ENCODE peak calls at places on chromosomes 12 and 14, in seven cellular contexts. Y, T, Q, H, Z, J and D are unnamed samples.

GRCh38 chr14:87745507-87746118 is 247.4 kb downstream of the GALC start:
- DNase-seq in Z (no peak), T (no peak), H (peak; percentile 17), Q (peak; percentile 63), Y (peak; percentile 23), J (no peak), D (no peak)

GRCh38 chr14:103880334-103880985 is 33.1 kb upstream of the PPP1R13B start:
- DNase-seq in J (peak; percentile 82), Y (no peak), T (peak; percentile 72), Z (peak; percentile 80), H (no peak), Q (no peak), D (peak; percentile 86)

GRCh38 chr12:92640686-92641085 is 62.1 kb upstream of the PLEKHG7 start:
- DNase-seq in T (no peak), H (no peak), J (no peak), Y (no peak), Q (no peak), Z (no peak), D (no peak)

GRCh38 chr14:92471919-92472318 is 41.7 kb upstream of the RIN3 start:
- DNase-seq in Q (peak; percentile 51), Z (no peak), J (no peak), Y (peak; percentile 73), H (no peak), T (peak; percentile 15), D (no peak)

GRCh38 chr14:93045211-93045674 is 70.5 kb downstream of the ITPK1 start:
- DNase-seq in Z (no peak), J (no peak), Q (no peak), H (no peak), Y (peak; percentile 65), T (no peak), D (no peak)

GRCh38 chr14:29442720-29443119 is 484.9 kb downstream of the PRKD1 start:
- DNase-seq in H (no peak), Y (no peak), T (no peak), Q (no peak), Z (no peak), J (no peak), D (no peak)

GRCh38 chr12:3200032-3200617 is 122.9 kb downstream of the TSPAN9 start:
- DNase-seq in J (no peak), Z (no peak), Y (no peak), T (peak; percentile 16), H (no peak), Q (peak; percentile 92), D (peak; percentile 72)

GRCh38 chr12:116012757-116013156 is 264.7 kb downstream of the MED13L start:
- DNase-seq in J (no peak), Y (no peak), Z (no peak), T (no peak), H (no peak), Q (no peak), D (no peak)

GRCh38 chr12:11795910-11796459 is 146.5 kb downstream of the ETV6 start:
- DNase-seq in Y (peak; percentile 70), T (no peak), Q (no peak), Z (no peak), J (no peak), H (no peak), D (no peak)

GRCh38 chr12:41142376-41142775 is 45.7 kb upstream of the PDZRN4 start:
- DNase-seq in H (no peak), Y (no peak), Q (no peak), T (no peak), Z (no peak), J (no peak), D (no peak)

GRCh38 chr12:7439579-7440505 is 4.1 kb downstream of the CD163L1 start:
- DNase-seq in T (peak; percentile 47), Q (peak; percentile 77), Y (no peak), H (peak; percentile 69), J (no peak), Z (peak; percentile 31), D (no peak)

GRCh38 chr14:29016050-29016900 is 249.7 kb downstream of the FOXG1 start:
- DNase-seq in J (no peak), H (peak; percentile 7), Y (peak; percentile 78), Q (peak; percentile 85), Z (no peak), T (no peak), D (no peak)

GRCh38 chr12:106773945-106774807 is at the start of gene RIC8B:
- DNase-seq in H (peak; percentile 90), Z (peak; percentile 95), T (peak; percentile 96), Y (peak; percentile 98), J (peak; percentile 90), Q (peak; percentile 98), D (peak; percentile 97)
- TF ChIP-seq POLR2A in H (peak; percentile 90), Z (no peak), T (peak; percentile 76), Y (peak; percentile 84), J (peak; percentile 86), Q (peak; percentile 61), D (peak; percentile 86)

DNA sequence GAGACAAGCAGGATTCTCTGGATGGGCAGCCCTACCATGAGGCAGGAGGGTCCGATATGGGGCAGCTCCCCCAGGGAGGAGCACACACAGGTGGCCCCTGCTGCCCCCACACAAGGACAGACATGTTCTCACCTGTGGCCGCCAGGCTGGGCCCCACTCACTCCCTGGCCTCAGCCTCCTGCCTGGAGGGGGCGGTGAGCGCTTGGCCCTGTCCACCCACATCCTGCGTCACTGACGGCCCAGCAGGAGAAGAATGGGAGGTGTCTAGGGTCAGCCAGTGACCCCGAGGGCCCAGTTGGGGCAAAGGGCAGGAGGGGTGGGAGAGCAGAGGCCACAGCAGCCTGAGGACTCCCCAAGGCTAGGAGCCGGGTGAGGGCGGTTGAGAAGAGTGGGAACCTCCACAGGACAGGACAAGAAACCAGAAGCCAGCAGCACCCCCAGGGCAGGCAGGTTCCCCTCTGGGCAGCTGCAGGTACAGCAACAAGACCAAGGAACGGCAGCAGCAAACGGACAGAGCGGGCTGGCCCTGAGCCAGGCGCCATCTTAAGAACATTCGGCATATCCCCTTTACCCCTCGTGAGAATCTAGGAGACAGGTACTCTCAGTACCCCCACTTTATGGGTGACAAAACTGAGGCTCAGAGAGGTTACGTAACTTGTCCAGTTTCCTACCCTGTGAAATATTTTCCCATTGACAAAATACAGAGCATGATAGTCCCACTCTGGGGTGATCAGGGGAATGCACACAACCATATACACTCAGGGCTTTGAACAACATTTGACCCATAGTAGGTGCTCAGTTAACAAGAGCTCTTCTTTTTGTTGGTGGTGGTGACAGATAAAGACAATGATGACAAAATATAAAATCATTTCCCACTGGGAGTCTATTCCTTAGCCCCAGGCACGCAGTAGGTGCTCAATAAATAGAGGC is 74.3 kb downstream of the NCOR2 start:
- DNase-seq in Q (no peak), T (no peak), H (peak; percentile 76), J (no peak), Z (no peak), Y (no peak), D (no peak)
- TF ChIP-seq EP300 in Q (no peak), T (no peak), H (no peak), J (peak; percentile 22), Z (no peak), Y (no peak), D (no peak)

GRCh38 chr12:123436017-123436964 is at the start of gene RILPL2:
- DNase-seq in T (peak; percentile 92), J (peak; percentile 83), H (peak; percentile 88), Q (peak; percentile 89), Y (peak; percentile 49), Z (peak; percentile 98), D (peak; percentile 84)
- TF ChIP-seq POLR2A in T (peak; percentile 58), J (no peak), H (peak; percentile 64), Q (no peak), Y (peak; percentile 42), Z (no peak), D (peak; percentile 35)

GRCh38 chr12:27194644-27195043 is 49.4 kb upstream of the STK38L start:
- DNase-seq in H (no peak), Q (no peak), T (no peak), Z (no peak), J (no peak), Y (no peak), D (no peak)

GRCh38 chr12:27192118-27192802 is 51.8 kb upstream of the STK38L start:
- DNase-seq in T (no peak), H (no peak), Q (no peak), Z (no peak), Y (no peak), J (no peak), D (no peak)

GRCh38 chr12:27193854-27194544 is 50.1 kb upstream of the STK38L start:
- DNase-seq in H (no peak), Y (no peak), J (no peak), Q (no peak), Z (no peak), T (peak; percentile 30), D (no peak)

GRCh38 chr12:27191531-27191930 is 52.6 kb upstream of the STK38L start:
- DNase-seq in T (no peak), Z (no peak), Y (no peak), J (no peak), Q (no peak), H (no peak), D (no peak)

DNA sequence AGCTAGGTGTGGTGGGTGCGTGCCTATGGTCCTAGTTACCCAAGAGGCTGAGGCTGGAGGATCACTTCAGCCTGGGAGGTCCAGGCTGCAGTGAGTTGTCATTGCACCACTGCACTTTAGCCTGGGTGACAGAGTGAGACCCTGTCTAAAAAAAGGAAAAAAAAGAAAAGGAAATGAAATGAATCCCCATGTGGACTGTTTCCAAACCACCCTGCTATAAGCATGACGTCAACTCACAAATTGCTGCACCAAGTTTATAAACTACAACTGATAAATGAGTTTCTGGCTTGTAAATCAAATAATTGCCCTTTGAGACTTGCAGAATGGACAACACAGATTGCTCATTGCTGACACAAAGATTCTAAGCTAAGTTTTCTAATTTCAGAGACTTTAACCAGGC is 51.0 kb upstream of the STK38L start:
- DNase-seq in J (no peak), T (no peak), H (no peak), Q (no peak), Z (no peak), Y (no peak), D (no peak)
- TF ChIP-seq EP300 in J (no peak), T (peak; percentile 10), H (no peak), Q (no peak), Z (no peak), Y (no peak), D (peak; percentile 5)

DNA sequence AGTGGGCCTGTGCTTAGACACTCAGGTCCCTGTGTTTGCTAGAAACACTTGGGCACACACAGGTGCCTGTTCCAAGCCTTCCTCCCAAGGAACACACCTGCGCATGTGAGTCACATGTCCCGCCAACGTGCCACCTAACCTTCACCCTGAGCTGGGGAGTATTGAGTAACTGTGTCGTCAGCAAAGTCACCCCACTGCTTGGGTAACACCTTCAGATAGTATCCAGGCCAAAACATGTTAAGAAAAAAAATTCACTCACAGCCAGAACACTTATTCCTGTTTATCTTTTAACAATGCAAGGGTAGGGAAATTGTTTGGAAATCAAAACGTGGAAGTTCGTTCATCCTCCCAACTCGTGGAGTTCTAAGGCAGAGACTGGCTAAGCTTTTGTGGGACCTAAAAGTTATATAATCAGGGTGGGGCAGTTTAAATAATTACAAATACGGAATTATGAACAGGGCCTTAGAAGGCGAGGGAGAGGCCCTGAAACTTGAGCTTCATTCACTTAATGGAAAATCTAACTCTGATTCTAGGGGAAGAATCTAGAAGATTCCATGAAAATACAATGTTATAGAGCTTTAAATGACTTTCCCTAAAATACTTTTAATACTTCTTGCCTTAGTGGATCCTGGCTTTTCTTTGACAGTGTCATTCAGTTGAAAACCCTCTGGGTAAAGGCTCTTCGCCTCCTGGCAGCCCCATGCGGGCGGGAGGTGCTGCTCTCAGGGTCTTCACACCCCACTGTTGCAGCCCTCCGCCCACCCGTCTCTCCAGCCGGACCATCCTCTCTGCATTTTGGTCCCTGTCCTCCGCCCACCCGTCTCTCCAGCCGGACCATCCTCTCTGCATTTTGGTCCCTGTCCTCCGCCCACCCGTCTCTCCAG is 30.3 kb upstream of the ADIPOR2 start:
- DNase-seq in H (no peak), Z (peak; percentile 96), Q (no peak), J (peak; percentile 76), Y (peak; percentile 55), T (peak; percentile 88), D (peak; percentile 77)
- TF ChIP-seq POLR2A in H (no peak), Z (no peak), Q (no peak), J (peak; percentile 29), Y (peak; percentile 23), T (peak; percentile 11), D (no peak)